ENCODE peak calls at places on chromosomes 3 and 15, in five cellular contexts. U, T, D, A and Q are unnamed samples.
A peak's percentile ranks its signal among the peaks of the same experiment; 100 is the strongest.

GRCh38 chr15:42992626-42993025 is 72.0 kb upstream of the TTBK2 start:
- DNase-seq in U (no peak), T (no peak), D (no peak), A (no peak), Q (no peak)

GRCh38 chr3:136984837-136985236 is 27.1 kb downstream of the IL20RB start:
- DNase-seq in U (no peak), T (no peak), D (no peak), A (peak; percentile 27), Q (no peak)

GRCh38 chr3:127831723-127832172 is 9.4 kb upstream of the MGLL start:
- DNase-seq in U (peak; percentile 45), T (no peak), D (peak; percentile 62), A (peak; percentile 70), Q (no peak)

GRCh38 chr3:160748787-160749186 is 7.2 kb upstream of the PPM1L start:
- DNase-seq in U (no peak), T (no peak), D (no peak), A (no peak), Q (no peak)

GRCh38 chr3:173893066-173893465 is 495.5 kb downstream of the NLGN1 start:
- DNase-seq in U (no peak), T (no peak), D (no peak), A (no peak), Q (no peak)

GRCh38 chr15:82021992-82022391 is 23.8 kb downstream of the MEX3B start:
- DNase-seq in U (no peak), T (peak; percentile 57), D (peak; percentile 58), A (peak; percentile 65), Q (peak; percentile 86)

GRCh38 chr3:42164635-42165034 is 73.5 kb downstream of the TRAK1 start:
- DNase-seq in U (no peak), T (no peak), D (no peak), A (no peak), Q (no peak)

GRCh38 chr3:90035643-90036042 is 928.2 kb downstream of the EPHA3 start:
- DNase-seq in U (no peak), T (no peak), D (no peak), A (no peak), Q (no peak)

GRCh38 chr3:65408531-65409181 is 630.1 kb downstream of the MAGI1 start:
- DNase-seq in U (no peak), T (no peak), D (no peak), A (no peak), Q (no peak)

GRCh38 chr15:32676095-32676643 is 34.7 kb downstream of the SCG5 start:
- DNase-seq in U (no peak), T (no peak), D (no peak), A (no peak), Q (no peak)

GRCh38 chr15:56886878-56887781 is 31.3 kb upstream of the TCF12 start:
- DNase-seq in U (peak; percentile 94), T (peak; percentile 95), D (peak; percentile 97), A (peak; percentile 97), Q (peak; percentile 95)

GRCh38 chr15:28995721-28996120 is 109.9 kb downstream of the APBA2 start:
- DNase-seq in U (no peak), T (no peak), D (no peak), A (no peak), Q (no peak)

GRCh38 chr3:99799420-99799819 is 18.2 kb upstream of the CMSS1 start:
- DNase-seq in U (no peak), T (no peak), D (no peak), A (no peak), Q (no peak)

GRCh38 chr15:47620960-47621681 is 96.2 kb upstream of the SEMA6D start:
- DNase-seq in U (no peak), T (no peak), D (no peak), A (no peak), Q (no peak)

GRCh38 chr15:50944692-50945091 is 36.2 kb downstream of the AP4E1 start:
- DNase-seq in U (no peak), T (no peak), D (no peak), A (no peak), Q (no peak)

GRCh38 chr15:52233405-52233804 is 42.2 kb upstream of the GNB5 start:
- DNase-seq in U (no peak), T (no peak), D (no peak), A (no peak), Q (no peak)

GRCh38 chr3:30682434-30683155 is 76.2 kb downstream of the TGFBR2 start:
- DNase-seq in U (no peak), T (no peak), D (no peak), A (no peak), Q (no peak)

GRCh38 chr3:48847586-48848423 is at the start of gene PRKAR2A:
- DNase-seq in U (peak; percentile 91), T (peak; percentile 88), D (peak; percentile 94), A (peak; percentile 84), Q (peak; percentile 91)

GRCh38 chr3:115100806-115101205 is 46.3 kb downstream of the ZBTB20 start:
- DNase-seq in U (no peak), T (no peak), D (no peak), A (no peak), Q (no peak)

GRCh38 chr3:48268381-48268935 is 27.6 kb downstream of the ZNF589 start:
- DNase-seq in U (no peak), T (no peak), D (no peak), A (no peak), Q (peak; percentile 73)

GRCh38 chr3:65523878-65524277 is 514.8 kb downstream of the MAGI1 start:
- DNase-seq in U (no peak), T (no peak), D (no peak), A (no peak), Q (no peak)

GRCh38 chr15:49330166-49330565 is 92.9 kb upstream of the FGF7 start:
- DNase-seq in U (no peak), T (no peak), D (no peak), A (peak; percentile 24), Q (no peak)

GRCh38 chr3:14536055-14536815 is 3.9 kb downstream of the GRIP2 start:
- DNase-seq in U (no peak), T (no peak), D (peak; percentile 2), A (no peak), Q (no peak)

GRCh38 chr3:14534379-14535191 is 5.6 kb downstream of the GRIP2 start:
- DNase-seq in U (no peak), T (no peak), D (peak; percentile 21), A (no peak), Q (no peak)

GRCh38 chr3:14536837-14537589 is 3.1 kb downstream of the GRIP2 start:
- DNase-seq in U (no peak), T (no peak), D (peak; percentile 16), A (no peak), Q (no peak)

GRCh38 chr3:14533457-14533958 is 6.6 kb downstream of the GRIP2 start:
- DNase-seq in U (no peak), T (no peak), D (peak; percentile 23), A (no peak), Q (no peak)

DNA sequence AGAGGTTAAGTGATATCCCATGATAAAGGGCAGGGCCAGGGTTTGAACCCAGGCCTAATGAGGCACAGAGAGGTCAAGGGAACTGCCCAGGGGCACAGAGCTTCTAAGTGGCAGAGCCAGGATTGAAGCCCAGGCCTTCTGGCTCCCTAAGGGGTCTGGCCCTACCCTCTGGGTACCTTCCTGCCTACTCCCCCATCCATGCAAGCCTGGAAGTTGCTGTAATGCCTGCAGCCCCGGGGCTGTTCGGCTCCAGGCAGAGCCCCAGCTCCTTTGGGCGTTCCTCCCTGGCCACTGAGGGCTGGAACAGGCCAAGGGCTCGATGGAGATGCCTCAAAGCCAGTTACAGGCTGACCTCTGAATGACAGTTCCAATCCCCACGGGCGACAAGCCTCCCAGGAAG is 4.5 kb downstream of the GRIP2 start:
- DNase-seq in U (no peak), T (no peak), D (peak; percentile 14), A (no peak), Q (no peak)
- H3K4me1 ChIP-seq in U (peaks cover 11% of the 10 kb centered on the region), T (peaks cover 14% of the 10 kb centered on the region), D (peaks cover 19% of the 10 kb centered on the region), A (no peaks in the 10 kb centered on the region), Q (peaks cover 6% of the 10 kb centered on the region)

DNA sequence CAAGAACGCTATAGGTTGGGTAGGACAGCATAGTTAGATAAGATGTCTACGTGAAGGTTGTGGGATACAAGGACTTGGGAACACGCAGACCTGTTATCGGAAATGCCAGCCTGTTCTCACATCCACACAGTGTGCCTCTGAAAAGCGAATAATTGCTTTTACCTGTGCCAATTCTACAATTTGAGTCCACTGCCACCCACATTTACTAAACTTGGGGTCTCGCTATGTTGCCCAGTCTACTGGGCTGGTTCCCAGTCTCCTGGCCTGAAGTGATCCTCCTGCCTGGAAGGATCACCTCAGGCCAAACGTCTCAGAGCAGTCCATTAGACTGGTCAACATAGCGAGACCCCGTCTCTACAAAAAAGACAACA is 777 bp upstream of the INO80 start:
- DNase-seq in U (no peak), T (no peak), D (no peak), A (no peak), Q (no peak)
- H3K9me3 ChIP-seq in U (no peaks in the 10 kb centered on the region), T (no peaks in the 10 kb centered on the region), D (no peaks in the 10 kb centered on the region), A (no peaks in the 10 kb centered on the region), Q (no peaks in the 10 kb centered on the region)

DNA sequence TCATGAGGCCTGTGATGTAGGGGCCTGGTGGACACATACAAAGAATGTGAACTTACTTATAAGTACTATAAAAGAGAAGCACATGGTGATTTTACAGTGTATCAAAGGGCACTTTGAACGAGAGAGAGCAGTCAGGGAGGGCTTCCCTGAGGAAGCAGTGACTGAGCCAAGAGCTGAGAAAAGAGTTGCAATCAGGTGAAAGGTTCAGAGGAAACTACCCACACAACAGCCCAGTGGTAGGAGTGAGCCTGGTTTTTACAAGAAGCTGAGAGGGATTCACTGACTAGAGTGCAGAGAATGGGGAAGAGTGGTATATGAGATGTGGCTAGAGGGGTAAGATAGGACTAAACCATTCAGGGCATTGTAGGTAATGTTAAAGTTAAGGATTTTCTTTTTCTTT is 57.1 kb downstream of the CALML4 start:
- DNase-seq in U (no peak), T (no peak), D (no peak), A (no peak), Q (no peak)
- H3K4me1 ChIP-seq in U (no peaks in the 10 kb centered on the region), T (peaks cover 2% of the 10 kb centered on the region), D (no peaks in the 10 kb centered on the region), A (peaks cover 2% of the 10 kb centered on the region), Q (no peaks in the 10 kb centered on the region)

DNA sequence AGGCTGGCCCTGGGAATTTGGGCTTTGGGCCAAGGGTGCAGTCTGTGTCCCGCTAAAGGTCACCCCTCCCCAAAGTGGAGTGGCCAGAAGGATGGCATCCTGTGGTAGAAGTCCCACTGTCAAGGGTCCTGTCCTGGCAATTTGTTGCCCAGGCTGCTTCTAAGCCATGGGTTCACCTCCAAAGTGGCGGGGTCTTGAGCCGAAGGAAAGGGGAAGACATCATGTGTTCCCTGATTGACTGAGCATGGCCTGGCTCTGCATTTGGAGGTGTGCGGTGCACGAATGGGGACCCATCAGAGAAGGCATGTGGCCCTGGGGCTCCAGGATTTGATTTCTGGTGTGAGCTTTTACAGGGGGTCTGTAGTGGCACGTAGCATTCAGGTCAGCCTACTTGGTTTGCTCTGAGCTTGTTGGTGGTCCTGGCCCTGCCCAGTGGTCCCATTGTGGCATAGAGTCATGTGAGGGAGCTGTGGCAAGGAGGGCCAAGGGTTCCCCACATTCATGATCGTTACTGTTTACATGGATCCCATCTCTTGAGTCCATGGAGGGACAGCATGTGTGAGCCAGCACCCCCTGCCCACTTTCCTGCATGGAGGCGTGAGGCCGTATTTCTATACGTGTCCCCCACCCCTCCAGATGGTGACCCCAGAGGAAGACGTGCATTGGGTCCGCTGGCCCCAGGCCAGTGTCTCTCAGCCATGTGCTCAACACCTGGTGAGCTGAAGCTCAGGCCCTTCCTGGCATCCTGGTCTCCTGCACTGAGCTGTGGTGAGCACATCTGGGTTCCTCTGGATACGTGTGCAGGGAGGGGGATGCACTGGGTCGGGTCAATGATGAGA is 225.1 kb downstream of the SNRPN start:
- DNase-seq in U (no peak), T (peak; percentile 7), D (no peak), A (no peak), Q (peak; percentile 8)
- H3K9me3 ChIP-seq in U (no peaks in the 10 kb centered on the region), T (no peaks in the 10 kb centered on the region), D (peaks cover 10% of the 10 kb centered on the region), A (no peaks in the 10 kb centered on the region), Q (no peaks in the 10 kb centered on the region)

GRCh38 chr15:84915011-84915958 is 30.8 kb downstream of the SLC28A1 start:
- DNase-seq in U (peak; percentile 74), T (peak; percentile 74), D (peak; percentile 95), A (peak; percentile 32), Q (peak; percentile 78)
- H3K4me1 ChIP-seq in U (peaks cover 38% of the 10 kb centered on the region), T (peaks cover 18% of the 10 kb centered on the region), D (peaks cover 47% of the 10 kb centered on the region), A (peaks cover 7% of the 10 kb centered on the region), Q (peaks cover 29% of the 10 kb centered on the region)